ENCODE peak calls at places on chromosomes 7 and 10, in eight cellular contexts. P is heart left ventricle, A is ovary, E is endothelial cell of umbilical vein, F is NB4, K is tibial nerve, G is K562, T is uterus. D is an unnamed sample.

GRCh38 chr10:126088144-126088543 is 191.8 kb downstream of the FANK1 start:
- DNase-seq in T (no peak), G (peak), P (no peak), A (no peak), K (no peak), E (no peak), F (no peak), D (no peak)

GRCh38 chr7:50962962-50963374 is 180.3 kb upstream of the GRB10 start:
- DNase-seq in K (peak), F (peak), G (peak), E (peak), A (peak), T (peak), P (peak), D (peak)

GRCh38 chr7:41817386-41817785 is 114.5 kb upstream of the INHBA start:
- DNase-seq in K (no peak), A (no peak), T (no peak), P (no peak), G (no peak), E (no peak), F (peak), D (no peak)

GRCh38 chr7:17625038-17625437 is 315.3 kb downstream of the SNX13 start:
- DNase-seq in T (no peak), F (no peak), P (no peak), G (no peak), A (no peak), E (no peak), K (no peak), D (no peak)

GRCh38 chr10:1057106-1057657 is 997 bp downstream of the WDR37 start:
- DNase-seq in P (no peak), G (peak), T (no peak), A (no peak), E (peak), F (peak), K (no peak), D (no peak)

GRCh38 chr7:155851892-155852291 is 39.6 kb upstream of the SHH start:
- DNase-seq in A (no peak), G (no peak), E (no peak), F (no peak), K (no peak), T (no peak), P (no peak), D (peak)

GRCh38 chr10:22690614-22691431 is 23.6 kb downstream of the PIP4K2A start:
- DNase-seq in T (no peak), F (peak), G (no peak), P (no peak), E (no peak), A (no peak), K (no peak), D (no peak)

GRCh38 chr7:17915796-17916195 is 24.5 kb downstream of the SNX13 start:
- DNase-seq in T (no peak), E (no peak), K (no peak), G (no peak), P (no peak), F (no peak), A (no peak), D (no peak)

GRCh38 chr10:21926949-21927348 is 76.6 kb downstream of the DNAJC1 start:
- DNase-seq in A (no peak), E (peak), G (peak), F (no peak), T (no peak), K (peak), P (no peak), D (peak)

GRCh38 chr10:49609283-49610014 is 661 bp upstream of the SLC18A3 start:
- DNase-seq in K (no peak), A (peak), E (no peak), G (no peak), F (no peak), T (no peak), P (no peak), D (no peak)

GRCh38 chr7:7770228-7770627 is 51.8 kb upstream of the RPA3 start:
- DNase-seq in A (no peak), P (no peak), E (no peak), T (no peak), F (no peak), K (no peak), G (no peak), D (no peak)

GRCh38 chr10:124534231-124534798 is 72.7 kb downstream of the LHPP start:
- DNase-seq in G (peak), T (no peak), K (no peak), F (no peak), A (peak), E (no peak), P (peak), D (peak)

GRCh38 chr7:6256709-6257535 is 15.5 kb downstream of the CYTH3 start:
- DNase-seq in K (peak), P (peak), T (no peak), E (no peak), F (peak), G (no peak), A (no peak), D (no peak)

GRCh38 chr7:12066004-12066403 is 145.1 kb upstream of the TMEM106B start:
- DNase-seq in E (no peak), A (no peak), T (no peak), G (no peak), F (no peak), K (no peak), P (no peak), D (no peak)

GRCh38 chr7:12066561-12066960 is 144.5 kb upstream of the TMEM106B start:
- DNase-seq in K (no peak), F (no peak), G (no peak), P (no peak), E (no peak), T (no peak), A (no peak), D (no peak)

GRCh38 chr7:12064716-12065115 is 146.4 kb upstream of the TMEM106B start:
- DNase-seq in T (no peak), E (peak), G (no peak), A (no peak), K (no peak), P (no peak), F (no peak), D (no peak)

GRCh38 chr7:12056977-12057376 is 154.1 kb upstream of the TMEM106B start:
- DNase-seq in K (no peak), A (no peak), G (no peak), E (no peak), T (no peak), P (no peak), F (no peak), D (no peak)

DNA sequence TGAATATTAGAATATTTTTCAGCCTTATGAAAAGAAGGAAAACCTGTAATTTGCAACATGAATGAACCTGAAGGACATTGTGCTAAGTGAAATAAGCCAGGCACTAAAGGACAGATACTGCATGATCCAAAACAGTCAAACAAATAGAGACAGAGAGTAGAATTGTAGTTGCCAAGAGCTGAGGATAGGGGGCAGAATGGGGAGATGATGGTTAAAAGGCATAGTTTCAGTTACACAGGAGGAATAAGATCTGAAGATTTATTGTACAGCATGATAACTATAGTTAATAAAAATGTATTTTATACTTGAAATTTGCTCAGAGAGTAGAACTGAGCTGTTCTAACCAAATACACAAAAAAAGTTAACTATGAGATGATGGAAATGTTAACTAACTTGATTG is 149.0 kb upstream of the TMEM106B start:
- DNase-seq in F (peak), A (no peak), E (no peak), G (peak), P (no peak), K (no peak), T (no peak), D (no peak)
- TF ChIP-seq CTCF in F (peak), A (no peak), E (peak), G (peak), P (no peak), K (no peak), T (no peak), D (no peak)

DNA sequence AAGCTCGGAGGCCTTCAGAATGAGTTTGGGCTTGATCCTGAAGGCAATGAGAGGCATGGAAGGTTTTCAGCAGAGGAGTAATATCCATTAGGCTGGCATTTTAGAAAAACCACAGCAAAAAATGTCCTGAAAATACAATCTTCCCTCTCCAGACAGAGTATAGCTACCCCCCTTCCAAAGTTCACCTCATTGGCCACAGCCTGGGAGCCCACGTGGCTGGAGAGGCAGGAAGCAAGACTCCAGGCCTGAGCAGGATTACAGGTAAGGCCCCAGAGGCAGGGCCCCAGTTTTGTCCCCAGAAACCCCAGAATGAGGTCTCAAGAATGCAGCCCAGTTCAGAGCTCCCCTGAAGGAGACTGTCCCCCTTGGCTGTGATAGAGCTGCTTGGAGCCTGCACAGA is 5.3 kb downstream of the PNLIPRP1 start:
- DNase-seq in K (no peak), T (no peak), A (no peak), F (no peak), G (no peak), E (no peak), P (no peak), D (no peak)
- TF ChIP-seq POLR2A in K (no peak), T (no peak), A (no peak), F (no peak), G (no peak), E (no peak), P (no peak), D (no peak)

DNA sequence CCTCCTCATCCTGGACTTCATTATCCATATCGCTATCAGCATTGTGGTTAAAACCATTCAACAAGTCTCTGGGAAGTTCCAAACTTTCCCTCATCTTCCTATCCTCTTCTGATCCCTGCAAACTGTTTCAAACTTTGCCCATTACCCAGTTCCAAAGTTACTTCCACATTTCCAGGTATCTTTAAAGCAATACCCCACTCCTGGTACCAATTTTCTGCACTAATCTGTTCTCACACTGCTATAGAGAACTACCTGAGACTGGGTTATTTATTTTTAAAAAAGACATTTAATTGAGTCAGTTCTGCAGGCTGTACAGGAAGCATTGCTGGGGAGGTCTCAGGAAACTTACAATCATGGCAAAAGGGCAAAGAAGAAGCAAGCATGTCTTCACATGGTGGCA is 147.3 kb downstream of the ARL4A start:
- DNase-seq in T (no peak), F (no peak), G (no peak), K (no peak), A (no peak), P (no peak), E (no peak), D (no peak)
- TF ChIP-seq CTCF in T (no peak), F (no peak), G (no peak), K (no peak), A (no peak), P (no peak), E (no peak), D (no peak)

GRCh38 chr7:129825554-129826267 is 127.0 kb downstream of the UBE2H start:
- DNase-seq in K (peak), P (peak), E (peak), G (peak), T (peak), F (peak), A (peak), D (peak)

GRCh38 chr7:129825005-129825553 is 127.7 kb downstream of the UBE2H start:
- DNase-seq in A (peak), P (peak), F (peak), E (no peak), T (peak), K (no peak), G (peak), D (peak)

GRCh38 chr7:129827467-129827990 is 125.2 kb downstream of the UBE2H start:
- DNase-seq in T (no peak), G (no peak), A (no peak), K (no peak), E (no peak), F (no peak), P (no peak), D (no peak)

GRCh38 chr7:129821476-129821875 is 131.3 kb downstream of the UBE2H start:
- DNase-seq in K (no peak), F (no peak), G (no peak), A (no peak), E (no peak), P (no peak), T (no peak), D (no peak)

GRCh38 chr7:129824291-129825004 is 128.3 kb downstream of the UBE2H start:
- DNase-seq in P (no peak), G (no peak), F (no peak), T (no peak), K (no peak), A (no peak), E (no peak), D (peak)
- TF ChIP-seq POLR2A in P (no peak), G (no peak), F (no peak), T (no peak), K (no peak), A (no peak), E (no peak), D (no peak)

GRCh38 chr7:83325083-83325482 is 162.4 kb upstream of the PCLO start:
- DNase-seq in K (no peak), A (no peak), P (no peak), T (no peak), G (no peak), F (no peak), E (no peak), D (no peak)
- TF ChIP-seq CTCF in K (no peak), A (no peak), P (no peak), T (no peak), G (no peak), F (no peak), E (no peak), D (no peak)

GRCh38 chr10:77577666-77578229 is 59.9 kb downstream of the KCNMA1 start:
- DNase-seq in F (no peak), T (no peak), G (no peak), A (no peak), E (no peak), P (no peak), K (no peak), D (no peak)
- TF ChIP-seq POLR2A in F (no peak), T (no peak), G (no peak), A (no peak), E (no peak), P (no peak), K (no peak), D (no peak)

DNA sequence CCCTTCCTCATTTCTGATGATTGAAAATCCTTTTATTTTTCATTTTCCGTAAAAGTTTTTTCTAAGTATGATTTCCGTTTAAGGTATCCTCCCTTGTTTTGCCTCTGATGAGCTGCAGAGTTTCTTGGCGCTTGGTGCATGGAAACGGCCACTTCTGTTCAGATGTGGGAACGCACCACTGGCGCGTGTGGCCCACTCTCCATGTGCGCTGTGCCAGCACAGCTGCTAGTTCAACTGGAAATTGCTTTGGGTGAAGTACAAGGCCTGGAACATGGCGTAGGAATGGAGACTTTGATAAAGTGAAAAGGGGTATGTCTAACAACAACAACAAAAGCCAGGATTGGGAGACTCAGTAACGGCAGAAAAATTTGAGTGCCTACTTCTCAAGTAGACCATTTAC is 364.1 kb downstream of the SUGCT start:
- DNase-seq in F (no peak), A (no peak), K (no peak), E (no peak), T (no peak), G (no peak), P (no peak), D (no peak)
- TF ChIP-seq CTCF in F (no peak), A (no peak), K (no peak), E (no peak), T (no peak), G (no peak), P (no peak), D (no peak)

GRCh38 chr7:99380032-99380822 is 5.7 kb downstream of the ARPC1B start:
- DNase-seq in P (peak), F (peak), A (no peak), E (peak), K (peak), G (peak), T (no peak), D (peak)
- TF ChIP-seq POLR2A in P (no peak), F (no peak), A (no peak), E (no peak), K (no peak), G (no peak), T (no peak), D (no peak)